ENCODE peak calls at places on chromosomes 16 and 17, in seven cellular contexts. One of them, this sample, is unnamed.

GRCh38 chr16:67169642-67170167 is 633 bp upstream of the NOL3 start:
- DNase-seq in stimulated activated CD4-positive, alpha-beta T cell treated with anti-CD3 and anti-CD28 coated beads, Interleukin-4, amount 100 ng/mL, for 4 hours: no peak
- DNase-seq in NAMALWA: peak
- DNase-seq in SJSA1: no peak
- DNase-seq in transverse colon: peak
- DNase-seq in dorsolateral prefrontal cortex: no peak
- DNase-seq in HFF-Myc: no peak
- DNase-seq in this sample: no peak

GRCh38 chr16:508884-509736 is 18.4 kb upstream of the CAPN15 start:
- DNase-seq in stimulated activated CD4-positive, alpha-beta T cell treated with anti-CD3 and anti-CD28 coated beads, Interleukin-4, amount 100 ng/mL, for 4 hours: no peak
- DNase-seq in dorsolateral prefrontal cortex: peak
- DNase-seq in HFF-Myc: no peak
- DNase-seq in SJSA1: no peak
- DNase-seq in NAMALWA: no peak
- DNase-seq in transverse colon: peak
- DNase-seq in this sample: no peak

GRCh38 chr16:22053921-22054341 is 38.4 kb upstream of the VWA3A start:
- DNase-seq in stimulated activated CD4-positive, alpha-beta T cell treated with anti-CD3 and anti-CD28 coated beads, Interleukin-4, amount 100 ng/mL, for 4 hours: no peak
- DNase-seq in transverse colon: no peak
- DNase-seq in NAMALWA: no peak
- DNase-seq in SJSA1: no peak
- DNase-seq in dorsolateral prefrontal cortex: no peak
- DNase-seq in HFF-Myc: no peak
- DNase-seq in this sample: no peak

GRCh38 chr17:77036841-77037381 is 103.9 kb upstream of the SEC14L1 start:
- DNase-seq in dorsolateral prefrontal cortex: peak
- DNase-seq in transverse colon: peak
- DNase-seq in NAMALWA: peak
- DNase-seq in stimulated activated CD4-positive, alpha-beta T cell treated with anti-CD3 and anti-CD28 coated beads, Interleukin-4, amount 100 ng/mL, for 4 hours: no peak
- DNase-seq in HFF-Myc: no peak
- DNase-seq in SJSA1: no peak
- DNase-seq in this sample: no peak

GRCh38 chr16:23504453-23505179 is 5.7 kb downstream of the GGA2 start:
- DNase-seq in dorsolateral prefrontal cortex: no peak
- DNase-seq in HFF-Myc: peak
- DNase-seq in SJSA1: peak
- DNase-seq in transverse colon: peak
- DNase-seq in stimulated activated CD4-positive, alpha-beta T cell treated with anti-CD3 and anti-CD28 coated beads, Interleukin-4, amount 100 ng/mL, for 4 hours: peak
- DNase-seq in NAMALWA: peak
- DNase-seq in this sample: no peak

GRCh38 chr17:71922439-71922838 is 198.4 kb upstream of the SOX9 start:
- DNase-seq in SJSA1: no peak
- DNase-seq in stimulated activated CD4-positive, alpha-beta T cell treated with anti-CD3 and anti-CD28 coated beads, Interleukin-4, amount 100 ng/mL, for 4 hours: no peak
- DNase-seq in transverse colon: no peak
- DNase-seq in HFF-Myc: no peak
- DNase-seq in NAMALWA: no peak
- DNase-seq in dorsolateral prefrontal cortex: no peak
- DNase-seq in this sample: no peak

GRCh38 chr16:54026456-54026855 is 260.1 kb downstream of the IRX3 start:
- DNase-seq in HFF-Myc: no peak
- DNase-seq in stimulated activated CD4-positive, alpha-beta T cell treated with anti-CD3 and anti-CD28 coated beads, Interleukin-4, amount 100 ng/mL, for 4 hours: no peak
- DNase-seq in NAMALWA: no peak
- DNase-seq in transverse colon: no peak
- DNase-seq in SJSA1: no peak
- DNase-seq in dorsolateral prefrontal cortex: no peak
- DNase-seq in this sample: no peak

GRCh38 chr17:80676564-80676963 is 131.9 kb downstream of the RPTOR start:
- DNase-seq in NAMALWA: no peak
- DNase-seq in HFF-Myc: no peak
- DNase-seq in dorsolateral prefrontal cortex: no peak
- DNase-seq in SJSA1: no peak
- DNase-seq in stimulated activated CD4-positive, alpha-beta T cell treated with anti-CD3 and anti-CD28 coated beads, Interleukin-4, amount 100 ng/mL, for 4 hours: no peak
- DNase-seq in transverse colon: no peak
- DNase-seq in this sample: no peak

GRCh38 chr17:68526548-68526947 is 14.3 kb downstream of the PRKAR1A start:
- DNase-seq in transverse colon: no peak
- DNase-seq in HFF-Myc: no peak
- DNase-seq in stimulated activated CD4-positive, alpha-beta T cell treated with anti-CD3 and anti-CD28 coated beads, Interleukin-4, amount 100 ng/mL, for 4 hours: no peak
- DNase-seq in SJSA1: no peak
- DNase-seq in dorsolateral prefrontal cortex: no peak
- DNase-seq in NAMALWA: no peak
- DNase-seq in this sample: no peak

GRCh38 chr16:1028524-1029258 is 43.9 kb upstream of the SSTR5 start:
- DNase-seq in SJSA1: no peak
- DNase-seq in NAMALWA: no peak
- DNase-seq in stimulated activated CD4-positive, alpha-beta T cell treated with anti-CD3 and anti-CD28 coated beads, Interleukin-4, amount 100 ng/mL, for 4 hours: no peak
- DNase-seq in transverse colon: no peak
- DNase-seq in dorsolateral prefrontal cortex: no peak
- DNase-seq in HFF-Myc: no peak
- DNase-seq in this sample: no peak

GRCh38 chr17:4407216-4407615 is 26.5 kb upstream of the SPNS3 start:
- DNase-seq in SJSA1: no peak
- DNase-seq in NAMALWA: no peak
- DNase-seq in transverse colon: no peak
- DNase-seq in HFF-Myc: no peak
- DNase-seq in stimulated activated CD4-positive, alpha-beta T cell treated with anti-CD3 and anti-CD28 coated beads, Interleukin-4, amount 100 ng/mL, for 4 hours: no peak
- DNase-seq in dorsolateral prefrontal cortex: no peak
- DNase-seq in this sample: no peak

GRCh38 chr17:70622382-70623260 is 453.3 kb downstream of the KCNJ2 start:
- DNase-seq in dorsolateral prefrontal cortex: peak
- DNase-seq in stimulated activated CD4-positive, alpha-beta T cell treated with anti-CD3 and anti-CD28 coated beads, Interleukin-4, amount 100 ng/mL, for 4 hours: no peak
- DNase-seq in transverse colon: peak
- DNase-seq in SJSA1: peak
- DNase-seq in NAMALWA: peak
- DNase-seq in HFF-Myc: no peak
- DNase-seq in this sample: no peak

GRCh38 chr16:56302506-56302905 is 111.2 kb downstream of the GNAO1 start:
- DNase-seq in transverse colon: no peak
- DNase-seq in HFF-Myc: no peak
- DNase-seq in SJSA1: no peak
- DNase-seq in dorsolateral prefrontal cortex: no peak
- DNase-seq in stimulated activated CD4-positive, alpha-beta T cell treated with anti-CD3 and anti-CD28 coated beads, Interleukin-4, amount 100 ng/mL, for 4 hours: no peak
- DNase-seq in NAMALWA: no peak
- DNase-seq in this sample: no peak

GRCh38 chr17:74715144-74715543 is 2.4 kb upstream of the CD300LF start:
- DNase-seq in HFF-Myc: no peak
- DNase-seq in stimulated activated CD4-positive, alpha-beta T cell treated with anti-CD3 and anti-CD28 coated beads, Interleukin-4, amount 100 ng/mL, for 4 hours: no peak
- DNase-seq in transverse colon: no peak
- DNase-seq in dorsolateral prefrontal cortex: no peak
- DNase-seq in SJSA1: no peak
- DNase-seq in NAMALWA: no peak
- DNase-seq in this sample: no peak

GRCh38 chr16:12565423-12565822 is 238.3 kb downstream of the CPPED1 start:
- DNase-seq in transverse colon: no peak
- DNase-seq in HFF-Myc: no peak
- DNase-seq in dorsolateral prefrontal cortex: no peak
- DNase-seq in SJSA1: no peak
- DNase-seq in stimulated activated CD4-positive, alpha-beta T cell treated with anti-CD3 and anti-CD28 coated beads, Interleukin-4, amount 100 ng/mL, for 4 hours: no peak
- DNase-seq in NAMALWA: no peak
- DNase-seq in this sample: no peak

GRCh38 chr16:57113042-57113453 is 20.7 kb downstream of the CPNE2 start:
- DNase-seq in stimulated activated CD4-positive, alpha-beta T cell treated with anti-CD3 and anti-CD28 coated beads, Interleukin-4, amount 100 ng/mL, for 4 hours: no peak
- DNase-seq in transverse colon: no peak
- DNase-seq in HFF-Myc: no peak
- DNase-seq in SJSA1: no peak
- DNase-seq in dorsolateral prefrontal cortex: no peak
- DNase-seq in NAMALWA: no peak
- DNase-seq in this sample: no peak

GRCh38 chr17:37317867-37318266 is 57.9 kb upstream of the C17orf78 start:
- DNase-seq in dorsolateral prefrontal cortex: no peak
- DNase-seq in NAMALWA: no peak
- DNase-seq in HFF-Myc: no peak
- DNase-seq in stimulated activated CD4-positive, alpha-beta T cell treated with anti-CD3 and anti-CD28 coated beads, Interleukin-4, amount 100 ng/mL, for 4 hours: no peak
- DNase-seq in SJSA1: no peak
- DNase-seq in transverse colon: no peak
- DNase-seq in this sample: no peak

This sample was measured in amniotic stem cell.